ENCODE peak calls at places on chromosomes 6 and 20, in five cellular contexts. Y is HepG2, X is K562, O is H1, E is GM12878. D is an unnamed sample.

GRCh38 chr6:169158182-169158573 is 95.5 kb downstream of the THBS2 start:
- DNase-seq in X (peak), O (no peak), Y (no peak), E (no peak), D (no peak)

GRCh38 chr6:74757788-74758187 is 448.1 kb downstream of the COL12A1 start:
- DNase-seq in Y (no peak), X (no peak), E (no peak), O (no peak), D (no peak)

GRCh38 chr6:46269447-46270229 is 98.9 kb upstream of the ENPP5 start:
- DNase-seq in E (no peak), O (no peak), X (no peak), Y (no peak), D (no peak)

GRCh38 chr6:147297663-147298313 is 93.6 kb downstream of the STXBP5 start:
- DNase-seq in Y (no peak), E (no peak), X (no peak), O (no peak), D (no peak)

GRCh38 chr6:9499709-9500108 is 915.2 kb downstream of the TFAP2A start:
- DNase-seq in O (no peak), E (no peak), X (no peak), Y (no peak), D (no peak)

GRCh38 chr20:49893242-49894072 is 21.9 kb downstream of the SPATA2 start:
- DNase-seq in X (no peak), Y (no peak), E (no peak), O (no peak), D (no peak)

GRCh38 chr6:156396791-156397418 is 380.3 kb upstream of the ARID1B start:
- DNase-seq in Y (no peak), X (no peak), O (peak), E (no peak), D (no peak)

GRCh38 chr20:57180954-57181353 is 85.5 kb downstream of the BMP7 start:
- DNase-seq in X (no peak), Y (no peak), E (no peak), O (no peak), D (no peak)

GRCh38 chr6:113719545-113719944 is 137.6 kb upstream of the MARCKS start:
- DNase-seq in O (no peak), E (no peak), Y (no peak), X (no peak), D (no peak)

GRCh38 chr20:48716086-48716485 is 111.7 kb downstream of the PREX1 start:
- DNase-seq in E (no peak), O (no peak), X (no peak), Y (no peak), D (no peak)

GRCh38 chr6:76683985-76684384 is 611.5 kb upstream of the IMPG1 start:
- DNase-seq in O (no peak), E (no peak), X (no peak), Y (no peak), D (no peak)

GRCh38 chr6:10759884-10760329 is 12.3 kb downstream of the TMEM14B start:
- DNase-seq in Y (no peak), X (no peak), E (no peak), O (no peak), D (peak)

GRCh38 chr6:108944707-108945685 is 96.8 kb downstream of the ARMC2 start:
- DNase-seq in E (no peak), Y (no peak), X (no peak), O (no peak), D (no peak)

GRCh38 chr6:112522600-112522999 is 175.5 kb downstream of the RFPL4B start:
- DNase-seq in Y (no peak), X (no peak), O (no peak), E (no peak), D (no peak)

GRCh38 chr20:2004171-2004570 is 10.3 kb upstream of the PDYN start:
- DNase-seq in E (no peak), X (no peak), Y (no peak), O (no peak), D (no peak)

GRCh38 chr6:149317656-149318571 is at the start of gene TAB2:
- DNase-seq in Y (no peak), X (peak), O (no peak), E (no peak), D (no peak)

GRCh38 chr6:63307581-63308246 is 12.1 kb downstream of the LGSN start:
- DNase-seq in O (no peak), Y (peak), X (peak), E (peak), D (peak)

GRCh38 chr20:52577696-52578095 is 386.1 kb upstream of the ZFP64 start:
- DNase-seq in O (no peak), X (no peak), E (no peak), Y (no peak), D (no peak)

GRCh38 chr6:46850781-46851180 is 57.6 kb downstream of the MEP1A start:
- DNase-seq in O (no peak), X (no peak), Y (no peak), E (no peak), D (no peak)

GRCh38 chr20:42191140-42191860 is 573.1 kb upstream of the CHD6 start:
- DNase-seq in O (no peak), X (no peak), Y (no peak), E (no peak), D (no peak)

GRCh38 chr6:30689022-30689865 is 1.5 kb downstream of the NRM start:
- DNase-seq in O (no peak), X (no peak), E (no peak), Y (no peak), D (no peak)

GRCh38 chr6:11613858-11614257 is 76.3 kb downstream of the TMEM170B start:
- DNase-seq in E (no peak), O (no peak), Y (no peak), X (no peak), D (peak)

GRCh38 chr20:49914310-49915117 is 815 bp downstream of the SPATA2 start:
- DNase-seq in Y (no peak), E (no peak), O (no peak), X (no peak), D (no peak)

GRCh38 chr6:19554356-19555225 is 282.6 kb upstream of the ID4 start:
- DNase-seq in X (no peak), O (no peak), Y (no peak), E (no peak), D (no peak)

GRCh38 chr6:34529665-34530327 is 26.3 kb downstream of the SPDEF start:
- DNase-seq in O (no peak), E (no peak), Y (peak), X (no peak), D (no peak)

GRCh38 chr6:170224694-170225660 is 65.9 kb downstream of the DLL1 start:
- DNase-seq in X (no peak), E (no peak), Y (no peak), O (no peak), D (no peak)

GRCh38 chr6:112203577-112204349 is 50.6 kb downstream of the LAMA4 start:
- DNase-seq in Y (peak), E (no peak), X (no peak), O (no peak), D (peak)

GRCh38 chr20:4749326-4749725 is 27.6 kb downstream of the PRND start:
- DNase-seq in E (no peak), Y (no peak), X (no peak), O (no peak), D (no peak)

GRCh38 chr20:49575551-49576060 is 7.7 kb upstream of the PTGIS start:
- DNase-seq in E (no peak), Y (no peak), X (no peak), O (no peak), D (no peak)

GRCh38 chr20:44357555-44358130 is 2.1 kb downstream of the HNF4A start:
- DNase-seq in O (no peak), X (no peak), E (no peak), Y (no peak), D (no peak)

GRCh38 chr6:3779574-3779849 is 28.0 kb upstream of the PXDC1 start:
- DNase-seq in Y (no peak), X (no peak), E (no peak), O (no peak), D (no peak)
- H3K4me2 ChIP-seq in Y (no peak), X (no peak), E (no peak), O (no peak), D (no peak)

GRCh38 chr6:49423817-49424216 is 39.2 kb downstream of the MMUT start:
- DNase-seq in E (no peak), Y (no peak), X (no peak), O (no peak), D (no peak)
- TF ChIP-seq ZNF274 in E (no peak), Y (no peak), X (no peak), O (no peak), D (no peak)

DNA sequence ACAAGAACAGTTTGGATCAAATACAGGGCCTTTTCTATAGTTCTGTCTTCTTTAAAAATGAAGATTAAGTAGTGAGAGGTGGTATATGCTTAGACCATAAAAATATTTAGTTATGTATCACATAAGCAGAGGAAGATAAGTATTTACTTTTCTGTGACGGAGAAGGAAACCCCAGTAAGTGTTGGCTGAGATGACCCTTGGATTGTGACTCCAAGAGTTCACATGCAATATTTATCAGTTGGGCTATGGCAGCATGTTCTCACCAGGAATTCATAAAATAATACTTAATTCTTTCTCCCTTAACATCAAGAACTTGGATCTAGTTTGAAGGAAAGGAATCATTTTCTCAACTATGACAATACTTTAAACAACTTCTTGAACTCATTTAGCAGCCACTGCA is 98.4 kb upstream of the TBX18 start:
- DNase-seq in X (no peak), E (no peak), Y (no peak), O (no peak), D (no peak)
- H3K4me3 ChIP-seq in X (no peak), E (no peak), Y (no peak), O (no peak), D (no peak)

GRCh38 chr20:62210496-62210855 is 9.6 kb downstream of the HRH3 start:
- DNase-seq in E (no peak), O (no peak), X (no peak), Y (no peak), D (no peak)
- H3K4me2 ChIP-seq in E (no peak), O (no peak), X (no peak), Y (peak), D (no peak)

GRCh38 chr6:38501931-38502330 is 137.8 kb downstream of the BTBD9 start:
- DNase-seq in Y (no peak), X (no peak), E (no peak), O (no peak), D (no peak)
- TF ChIP-seq ZNF274 in Y (no peak), X (no peak), E (no peak), O (no peak), D (no peak)

GRCh38 chr6:127118505-127119360 is at the start of gene RSPO3:
- DNase-seq in E (no peak), O (no peak), Y (no peak), X (no peak), D (no peak)

GRCh38 chr6:127120787-127121636 is 2.5 kb downstream of the RSPO3 start:
- DNase-seq in E (peak), O (no peak), Y (peak), X (peak), D (peak)

GRCh38 chr6:127121637-127121960 is 3.1 kb downstream of the RSPO3 start:
- DNase-seq in X (no peak), E (no peak), Y (no peak), O (no peak), D (no peak)

GRCh38 chr6:127119361-127120108 is 1.1 kb downstream of the RSPO3 start:
- DNase-seq in O (no peak), X (no peak), E (no peak), Y (no peak), D (no peak)

GRCh38 chr6:127120109-127120786 is 1.8 kb downstream of the RSPO3 start:
- DNase-seq in X (no peak), Y (no peak), E (no peak), O (no peak), D (no peak)
- H3K4me3 ChIP-seq in X (no peak), Y (no peak), E (no peak), O (peak), D (no peak)

GRCh38 chr6:157615951-157616350 is 207.1 kb upstream of the SNX9 start:
- DNase-seq in X (no peak), Y (no peak), E (no peak), O (no peak), D (no peak)

GRCh38 chr6:157614026-157614484 is 209.0 kb upstream of the SNX9 start:
- DNase-seq in X (no peak), Y (peak), O (no peak), E (no peak), D (no peak)

GRCh38 chr6:157611406-157611805 is 211.6 kb upstream of the SNX9 start:
- DNase-seq in X (no peak), O (no peak), Y (no peak), E (no peak), D (no peak)

GRCh38 chr6:157613011-157613522 is 210.0 kb upstream of the SNX9 start:
- DNase-seq in O (no peak), Y (peak), X (peak), E (no peak), D (peak)

GRCh38 chr6:157615411-157615763 is 207.7 kb upstream of the SNX9 start:
- DNase-seq in E (no peak), X (no peak), O (no peak), Y (no peak), D (no peak)
- H3K4me2 ChIP-seq in E (no peak), X (no peak), O (no peak), Y (no peak), D (no peak)

DNA sequence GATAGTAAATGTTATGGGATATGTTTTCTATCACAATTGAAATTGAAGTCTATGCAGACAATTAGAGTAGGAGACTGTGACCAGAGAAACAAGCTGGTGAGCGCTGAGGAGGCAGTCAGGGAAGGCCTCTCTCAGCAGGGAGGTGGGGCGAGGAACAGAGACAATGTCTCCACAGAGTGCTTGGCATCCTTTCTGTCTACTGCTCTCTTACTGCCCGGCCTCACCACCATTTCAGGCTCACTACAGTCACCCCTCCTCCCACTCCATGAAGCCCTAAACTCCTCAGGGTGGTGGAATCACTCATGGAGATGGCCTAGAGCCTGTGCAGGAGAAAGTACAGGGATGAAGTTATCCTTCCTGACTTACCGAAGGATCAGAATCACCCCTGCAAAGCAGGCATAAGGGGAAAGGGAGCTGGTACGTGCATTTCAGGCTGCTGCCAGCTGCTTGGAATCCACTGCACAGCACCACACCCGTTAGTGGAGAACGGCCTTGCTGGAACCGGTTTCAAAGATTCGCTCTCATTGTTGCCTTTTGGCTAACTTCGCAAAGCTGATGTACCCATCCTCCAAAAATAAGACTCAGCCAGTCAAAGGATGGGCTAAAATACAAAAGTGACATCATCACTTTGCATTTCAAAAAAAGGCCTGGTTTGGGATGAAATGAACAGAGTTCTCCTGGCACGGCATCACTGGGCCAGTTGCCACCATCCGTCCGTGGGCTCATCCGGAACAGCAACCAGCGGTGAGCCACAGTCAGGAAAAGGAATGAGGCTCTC is 67.3 kb downstream of the SLC22A23 start:
- DNase-seq in E (no peak), Y (no peak), X (no peak), O (no peak), D (no peak)
- TF ChIP-seq ZNF274 in E (no peak), Y (no peak), X (no peak), O (no peak), D (no peak)

GRCh38 chr6:33019358-33019757 is 10.0 kb upstream of the HLA-DOA start:
- DNase-seq in X (no peak), E (no peak), O (no peak), Y (no peak), D (no peak)
- H3K4me3 ChIP-seq in X (no peak), E (no peak), O (no peak), Y (no peak), D (no peak)

D was measured in HCT116.